ENCODE peak calls at places on chromosomes 2 and 18, in six cellular contexts. E is A549; H is SK-N-DZ; Q is stimulated activated CD4-positive, alpha-beta T cell treated with anti-CD3 and anti-CD28 coated beads, Interleukin-1b, Interleukin-23, amount 100 ng/mL, for 24 hours; I is activated T-helper 1 cell treated with anti-CD3 and anti-CD28 coated beads, Interleukin-12 subunit alpha, Interleukin-12 subunit beta, Interleukin-2, Interleukin-4 antibody, amounts not matched to agents 30 ng/mL and 10 ng/mL and 1 ng/mL, durations not matched to agents 14 hours and 24 hours and 36 hours; U is OCI-M1. R is an unnamed sample.
A peak's percentile ranks its signal among the peaks of the same experiment; 100 is the strongest.

GRCh38 chr2:207869784-207870778 is 100.4 kb upstream of the FZD5 start:
- DNase-seq in E (peak; percentile 27), H (peak; percentile 28), Q (no peak), I (no peak), U (peak; percentile 41), R (no peak)

GRCh38 chr2:67895171-67895941 is 167.4 kb downstream of the C1D start:
- DNase-seq in E (no peak), H (peak; percentile 77), Q (no peak), I (no peak), U (no peak), R (no peak)

GRCh38 chr2:64586883-64587481 is 62.9 kb downstream of the AFTPH start:
- DNase-seq in E (peak; percentile 68), H (peak; percentile 16), Q (no peak), I (no peak), U (peak; percentile 63), R (no peak)

GRCh38 chr2:161237397-161238263 is 70.6 kb upstream of the PSMD14 start:
- DNase-seq in E (no peak), H (peak; percentile 62), Q (peak; percentile 24), I (no peak), U (no peak), R (peak; percentile 97)

GRCh38 chr18:48950536-48951447 is at the start of gene SMAD7:
- DNase-seq in E (no peak), H (no peak), Q (no peak), I (no peak), U (peak; percentile 69), R (peak; percentile 51)

GRCh38 chr2:150479075-150479915 is 8.2 kb downstream of the RND3 start:
- DNase-seq in E (no peak), H (no peak), Q (no peak), I (no peak), U (no peak), R (no peak)

GRCh38 chr2:216687646-216688045 is 7.7 kb downstream of the IGFBP5 start:
- DNase-seq in E (peak; percentile 47), H (no peak), Q (no peak), I (no peak), U (no peak), R (no peak)

GRCh38 chr18:46343940-46344372 is 239.8 kb downstream of the HAUS1 start:
- DNase-seq in E (no peak), H (no peak), Q (no peak), I (peak; percentile 55), U (no peak), R (no peak)

GRCh38 chr2:114213808-114214207 is 228.6 kb upstream of the DPP10 start:
- DNase-seq in E (no peak), H (no peak), Q (no peak), I (no peak), U (no peak), R (no peak)

GRCh38 chr2:172845008-172845670 is 109.5 kb downstream of the RAPGEF4 start:
- DNase-seq in E (no peak), H (no peak), Q (no peak), I (no peak), U (no peak), R (no peak)

GRCh38 chr2:75130171-75130570 is 69.1 kb downstream of the TACR1 start:
- DNase-seq in E (no peak), H (peak; percentile 27), Q (no peak), I (no peak), U (no peak), R (no peak)

GRCh38 chr2:12552092-12552491 is 164.6 kb upstream of the TRIB2 start:
- DNase-seq in E (no peak), H (no peak), Q (no peak), I (no peak), U (no peak), R (no peak)

GRCh38 chr2:239763433-239764097 is 261.6 kb downstream of the NDUFA10 start:
- DNase-seq in E (no peak), H (no peak), Q (no peak), I (no peak), U (no peak), R (no peak)

GRCh38 chr18:4017479-4017878 is 437.6 kb downstream of the DLGAP1 start:
- DNase-seq in E (peak; percentile 8), H (no peak), Q (no peak), I (no peak), U (peak; percentile 69), R (no peak)

GRCh38 chr2:72367530-72368225 is 220.0 kb upstream of the CYP26B1 start:
- DNase-seq in E (peak; percentile 51), H (no peak), Q (no peak), I (no peak), U (peak; percentile 22), R (peak; percentile 31)

GRCh38 chr18:9925369-9925768 is 11.6 kb downstream of the VAPA start:
- DNase-seq in E (no peak), H (no peak), Q (no peak), I (no peak), U (no peak), R (no peak)

GRCh38 chr2:235500761-235501662 is 7.2 kb downstream of the AGAP1 start:
- DNase-seq in E (peak; percentile 43), H (no peak), Q (no peak), I (no peak), U (no peak), R (no peak)

GRCh38 chr18:8232791-8233190 is 376.4 kb upstream of the RAB12 start:
- DNase-seq in E (no peak), H (no peak), Q (no peak), I (no peak), U (no peak), R (no peak)

GRCh38 chr2:10993001-10993481 is 81.3 kb downstream of the KCNF1 start:
- DNase-seq in E (no peak), H (no peak), Q (no peak), I (no peak), U (no peak), R (no peak)

GRCh38 chr18:23257686-23258565 is 122.6 kb downstream of the CABLES1 start:
- DNase-seq in E (no peak), H (no peak), Q (no peak), I (no peak), U (no peak), R (peak; percentile 43)

GRCh38 chr18:8288447-8289213 is 320.6 kb upstream of the RAB12 start:
- DNase-seq in E (no peak), H (no peak), Q (no peak), I (no peak), U (no peak), R (no peak)

GRCh38 chr18:62485684-62486083 is 37.1 kb upstream of the ZCCHC2 start:
- DNase-seq in E (peak; percentile 60), H (no peak), Q (no peak), I (no peak), U (no peak), R (no peak)

GRCh38 chr18:65221736-65222135 is 529.1 kb upstream of the CDH7 start:
- DNase-seq in E (no peak), H (no peak), Q (no peak), I (no peak), U (no peak), R (no peak)

GRCh38 chr2:173865976-173866857 is 99.0 kb downstream of the SP3 start:
- DNase-seq in E (no peak), H (no peak), Q (no peak), I (no peak), U (no peak), R (no peak)

GRCh38 chr18:63149200-63149587 is 170.4 kb downstream of the BCL2 start:
- DNase-seq in E (no peak), H (no peak), Q (no peak), I (no peak), U (no peak), R (no peak)

GRCh38 chr18:66168834-66169233 is 418.0 kb downstream of the CDH7 start:
- DNase-seq in E (no peak), H (no peak), Q (no peak), I (no peak), U (no peak), R (no peak)

GRCh38 chr18:50401888-50402287 is 27.0 kb downstream of the SKA1 start:
- DNase-seq in E (peak; percentile 3), H (peak; percentile 58), Q (no peak), I (no peak), U (peak; percentile 28), R (no peak)

GRCh38 chr18:9017170-9017899 is 85.2 kb upstream of the NDUFV2 start:
- DNase-seq in E (peak; percentile 63), H (peak; percentile 77), Q (peak; percentile 67), I (peak; percentile 40), U (peak; percentile 94), R (peak; percentile 73)

GRCh38 chr18:77001979-77002378 is 130.6 kb downstream of the MBP start:
- DNase-seq in E (no peak), H (no peak), Q (no peak), I (no peak), U (no peak), R (no peak)

GRCh38 chr2:16952368-16952767 is 286.7 kb upstream of the CYRIA start:
- DNase-seq in E (no peak), H (no peak), Q (no peak), I (no peak), U (no peak), R (no peak)

GRCh38 chr18:78192044-78192443 is 787.6 kb upstream of the SALL3 start:
- DNase-seq in E (no peak), H (no peak), Q (no peak), I (no peak), U (no peak), R (no peak)

GRCh38 chr2:60867007-60867406 is 14.4 kb upstream of the REL start:
- DNase-seq in E (no peak), H (no peak), Q (no peak), I (no peak), U (no peak), R (no peak)

GRCh38 chr2:216274194-216274593 is 98.1 kb downstream of the MARCHF4 start:
- DNase-seq in E (no peak), H (no peak), Q (no peak), I (no peak), U (peak; percentile 30), R (no peak)

GRCh38 chr2:100106460-100106859 is 35.9 kb downstream of the AFF3 start:
- DNase-seq in E (no peak), H (peak; percentile 41), Q (no peak), I (no peak), U (no peak), R (peak; percentile 39)